ENCODE peak calls at places on chromosome X, in six cellular contexts. X, Q, H, S, F and P are unnamed samples.
A peak's percentile ranks its signal among the peaks of the same experiment; 100 is the strongest.

GRCh38 chrX:47587091-47587891 is 5.1 kb downstream of the TIMP1 start:
- DNase-seq in F (no peak), Q (no peak), H (no peak), S (no peak), X (no peak), P (no peak)

GRCh38 chrX:68429216-68429615 is 4.1 kb downstream of the OPHN1 start:
- DNase-seq in S (no peak), Q (no peak), F (no peak), X (no peak), H (no peak), P (no peak)

GRCh38 chrX:9878141-9878875 is 88.8 kb upstream of the CLDN34 start:
- DNase-seq in Q (no peak), H (no peak), F (no peak), X (no peak), S (no peak), P (no peak)

GRCh38 chrX:94123062-94123461 is 449.1 kb downstream of the FAM133A start:
- DNase-seq in Q (no peak), S (no peak), X (no peak), F (no peak), H (no peak), P (no peak)

GRCh38 chrX:132034648-132035047 is 11.5 kb downstream of the STK26 start:
- DNase-seq in S (no peak), H (no peak), Q (no peak), F (no peak), X (no peak), P (no peak)

GRCh38 chrX:139795196-139795595 is 87.2 kb upstream of the MCF2 start:
- DNase-seq in H (no peak), F (no peak), Q (no peak), S (no peak), X (no peak), P (no peak)

GRCh38 chrX:45070116-45071007 is 130.3 kb downstream of the DIPK2B start:
- DNase-seq in F (no peak), S (no peak), H (no peak), X (no peak), Q (no peak), P (no peak)

GRCh38 chrX:41238543-41238942 is 95.4 kb upstream of the DDX3X start:
- DNase-seq in S (no peak), X (no peak), F (no peak), Q (no peak), H (no peak), P (no peak)

GRCh38 chrX:41923925-41924693 is 755 bp upstream of the CASK start:
- DNase-seq in X (no peak), Q (no peak), S (no peak), F (no peak), H (no peak), P (no peak)

GRCh38 chrX:102934624-102935023 is 2.4 kb upstream of the RAB40AL start:
- DNase-seq in S (no peak), H (no peak), F (peak; percentile 12), X (no peak), Q (no peak), P (peak; percentile 12)

GRCh38 chrX:148536961-148537360 is 36.5 kb downstream of the AFF2 start:
- DNase-seq in X (no peak), Q (no peak), S (no peak), H (no peak), F (no peak), P (no peak)

GRCh38 chrX:132217203-132218073 is 1.8 kb downstream of the RAP2C start:
- DNase-seq in Q (peak; percentile 80), X (peak; percentile 61), S (peak; percentile 78), F (peak; percentile 17), H (no peak), P (peak; percentile 68)

GRCh38 chrX:11968470-11968869 is 169.8 kb upstream of the FRMPD4 start:
- DNase-seq in Q (no peak), X (no peak), H (no peak), S (no peak), F (no peak), P (no peak)

GRCh38 chrX:129779747-129780146 is at the start of gene SASH3:
- DNase-seq in S (no peak), F (peak; percentile 16), X (no peak), H (no peak), Q (peak; percentile 78), P (no peak)

GRCh38 chrX:12984629-12985303 is 9.9 kb downstream of the TMSB4X start:
- DNase-seq in S (no peak), F (no peak), X (no peak), H (no peak), Q (no peak), P (no peak)

GRCh38 chrX:74242050-74242449 is 61.9 kb upstream of the ZCCHC13 start:
- DNase-seq in H (no peak), F (no peak), S (no peak), X (no peak), Q (no peak), P (no peak)

GRCh38 chrX:135543924-135544323 is 23.5 kb downstream of the INTS6L start:
- DNase-seq in F (no peak), H (no peak), X (no peak), Q (no peak), S (no peak), P (no peak)

GRCh38 chrX:148069759-148070503 is 88.8 kb downstream of the FMR1NB start:
- DNase-seq in X (no peak), Q (no peak), H (no peak), F (no peak), S (no peak), P (no peak)

GRCh38 chrX:111431007-111431406 is 19.0 kb upstream of the DCX start:
- DNase-seq in F (no peak), Q (no peak), H (no peak), X (no peak), S (no peak), P (no peak)

GRCh38 chrX:46459603-46460002 is 85.6 kb downstream of the ZNF674 start:
- DNase-seq in F (no peak), Q (no peak), H (no peak), X (no peak), S (no peak), P (no peak)

GRCh38 chrX:23844502-23845138 is 61.6 kb downstream of the SAT1 start:
- DNase-seq in H (no peak), Q (no peak), S (no peak), X (no peak), F (no peak), P (peak; percentile 16)
- TF ChIP-seq POLR2A in H (no peak), Q (no peak), S (no peak), X (no peak), F (no peak), P (no peak)

DNA sequence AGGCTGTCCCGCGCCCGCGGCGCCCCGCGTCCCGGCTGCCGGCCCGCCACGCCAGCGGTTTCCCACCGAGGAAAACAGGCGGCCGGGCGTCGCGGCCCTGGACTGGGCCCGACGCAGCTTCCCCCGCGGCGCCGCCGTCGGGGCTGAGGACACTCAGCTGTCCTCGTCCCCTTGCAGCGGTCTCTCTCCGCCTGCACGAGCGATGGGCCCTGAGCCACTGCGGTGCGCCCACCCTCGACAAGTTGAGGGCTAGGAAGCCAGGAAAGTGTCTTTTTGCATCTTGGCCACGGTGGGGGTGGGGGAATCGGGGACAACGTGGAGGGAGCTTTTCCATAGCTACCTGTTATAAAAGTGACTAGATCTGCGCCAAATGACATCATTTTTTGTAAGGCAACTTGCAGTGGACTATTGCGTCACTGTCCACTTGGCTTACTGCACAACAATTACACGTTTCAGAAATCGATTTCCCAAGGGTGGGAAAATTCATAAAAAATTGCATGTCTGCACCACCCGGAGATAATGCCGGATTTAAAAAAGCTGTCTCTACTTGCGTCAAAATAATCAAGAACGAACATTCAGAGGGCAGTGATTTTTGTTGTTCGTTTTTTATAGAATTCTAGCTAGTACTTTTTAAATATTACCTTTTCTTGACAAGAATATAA is 1.1 kb downstream of the KLHL15 start:
- DNase-seq in S (peak; percentile 65), X (no peak), Q (peak; percentile 79), H (no peak), F (peak; percentile 14), P (no peak)
- TF ChIP-seq POLR2A in S (peak; percentile 16), X (peak; percentile 32), Q (no peak), H (peak; percentile 37), F (no peak), P (no peak)

GRCh38 chrX:65034641-65035450 is 58.6 kb upstream of the ZC4H2 start:
- DNase-seq in S (peak; percentile 65), F (peak; percentile 35), H (no peak), X (peak; percentile 78), Q (peak; percentile 90), P (peak; percentile 87)
- TF ChIP-seq POLR2A in S (no peak), F (no peak), H (no peak), X (no peak), Q (no peak), P (no peak)

DNA sequence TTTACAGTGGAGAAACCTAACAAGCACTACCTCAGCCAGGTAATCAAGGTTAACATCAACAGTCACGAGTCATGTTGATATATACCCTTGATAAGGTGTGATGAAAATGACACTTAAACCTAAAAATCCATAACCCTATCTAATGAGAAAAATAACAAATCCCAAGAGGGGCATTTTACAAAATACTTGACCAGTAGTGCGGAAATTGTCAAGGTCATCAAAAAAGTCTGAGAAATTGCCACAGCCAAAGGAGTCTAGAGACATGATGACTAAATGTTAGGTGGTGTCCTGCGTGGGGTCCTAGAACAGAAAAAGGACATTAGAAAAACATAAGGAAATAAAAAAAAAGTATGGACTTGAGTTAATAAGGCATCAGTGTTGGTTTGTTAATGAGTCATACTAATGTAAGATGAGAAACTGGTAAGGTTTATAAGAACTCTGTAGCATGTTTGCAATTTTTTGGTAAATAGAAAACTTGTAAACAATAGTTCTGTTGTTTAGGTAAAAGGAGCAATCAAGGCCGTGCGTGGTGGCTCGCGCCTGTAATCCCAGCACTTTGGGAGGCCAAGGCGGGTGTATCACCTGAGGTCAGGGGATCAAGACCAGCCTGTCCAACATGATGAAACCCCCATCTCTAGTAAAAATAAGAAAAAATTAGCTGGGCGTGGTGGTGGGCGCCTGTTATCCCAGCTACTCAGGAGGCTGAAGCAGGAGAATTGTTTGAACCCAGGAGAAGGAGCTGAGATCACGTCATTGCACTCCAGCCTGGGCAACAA is 2.9 kb downstream of the RPL36A start:
- DNase-seq in S (no peak), F (no peak), H (no peak), Q (no peak), X (no peak), P (no peak)
- TF ChIP-seq POLR2A in S (no peak), F (no peak), H (no peak), Q (no peak), X (no peak), P (no peak)